ENCODE peak calls at places on chromosomes 16 and 17, in seven cellular contexts. J is PC-3, N is cardiac muscle cell, K is heart left ventricle, M is body of pancreas, B is IMR-90, R is PC-9. I is an unnamed sample. For H3K27me3, the result is how much of the 10 kb centered on the place peaks cover.

GRCh38 chr16:22787456-22788189 is 26.3 kb upstream of the HS3ST2 start:
- DNase-seq in M (no peak), B (peak), J (peak), K (no peak), N (no peak), R (peak), I (peak)

GRCh38 chr17:32445075-32445427 is 741 bp downstream of the PSMD11 start:
- DNase-seq in N (peak), B (peak), J (peak), K (peak), R (peak), M (peak), I (peak)

GRCh38 chr17:77572065-77572601 is 386.4 kb upstream of the TNRC6C start:
- DNase-seq in K (no peak), J (no peak), N (no peak), B (no peak), M (no peak), R (no peak), I (no peak)

GRCh38 chr17:28145348-28145747 is 102.9 kb downstream of the NLK start:
- DNase-seq in J (peak), M (no peak), N (no peak), R (no peak), K (no peak), B (peak), I (peak)

GRCh38 chr17:6940186-6940649 is 55.6 kb upstream of the ALOX12 start:
- DNase-seq in R (no peak), B (no peak), N (no peak), J (no peak), M (no peak), K (no peak), I (no peak)

GRCh38 chr16:88715312-88716190 is 9.2 kb downstream of the CTU2 start:
- DNase-seq in J (no peak), M (no peak), K (no peak), B (no peak), R (no peak), N (no peak), I (no peak)

GRCh38 chr16:10641555-10641952 is 53.2 kb downstream of the TEKT5 start:
- DNase-seq in K (no peak), N (no peak), M (no peak), J (no peak), B (no peak), R (no peak), I (no peak)

GRCh38 chr16:30004424-30004776 is 6.4 kb downstream of the DOC2A start:
- DNase-seq in M (no peak), R (no peak), K (peak), B (no peak), J (no peak), N (no peak), I (no peak)

GRCh38 chr17:81821603-81822311 is 11.3 kb downstream of the MCRIP1 start:
- DNase-seq in J (peak), B (peak), R (no peak), M (peak), K (peak), N (peak), I (peak)

GRCh38 chr17:74455025-74455585 is 11.3 kb upstream of the CD300A start:
- DNase-seq in N (no peak), B (no peak), K (peak), J (no peak), M (no peak), R (no peak), I (no peak)

GRCh38 chr16:69930117-69930776 is 20.9 kb upstream of the CLEC18A start:
- DNase-seq in R (no peak), B (peak), J (peak), N (peak), K (peak), M (peak), I (peak)

GRCh38 chr17:7997186-7997585 is 5.2 kb upstream of the GUCY2D start:
- DNase-seq in B (peak), R (peak), N (peak), M (peak), J (peak), K (peak), I (no peak)

GRCh38 chr16:24800586-24800985 is 45.2 kb upstream of the SLC5A11 start:
- DNase-seq in K (no peak), B (peak), N (peak), R (no peak), M (no peak), J (peak), I (peak)

GRCh38 chr16:74700206-74701040 is at the start of gene MLKL:
- DNase-seq in N (peak), R (peak), B (peak), K (peak), J (peak), M (peak), I (no peak)

GRCh38 chr16:83953796-83954576 is 946 bp downstream of the OSGIN1 start:
- DNase-seq in R (peak), K (no peak), N (peak), J (peak), M (peak), B (peak), I (no peak)

GRCh38 chr16:28182183-28182582 is 29.6 kb downstream of the XPO6 start:
- DNase-seq in K (no peak), N (no peak), J (no peak), R (no peak), B (peak), M (no peak), I (no peak)

GRCh38 chr17:12808723-12809122 is 19.4 kb downstream of the ARHGAP44 start:
- DNase-seq in M (no peak), N (no peak), J (no peak), K (no peak), R (no peak), B (no peak), I (no peak)

GRCh38 chr17:47742319-47743181 is 9.5 kb downstream of the TBX21 start:
- DNase-seq in M (no peak), R (no peak), J (peak), K (no peak), N (peak), B (no peak), I (no peak)

GRCh38 chr16:29012913-29013641 is 28.2 kb downstream of the LAT start:
- DNase-seq in K (no peak), M (no peak), N (no peak), B (peak), R (peak), J (no peak), I (peak)

DNA sequence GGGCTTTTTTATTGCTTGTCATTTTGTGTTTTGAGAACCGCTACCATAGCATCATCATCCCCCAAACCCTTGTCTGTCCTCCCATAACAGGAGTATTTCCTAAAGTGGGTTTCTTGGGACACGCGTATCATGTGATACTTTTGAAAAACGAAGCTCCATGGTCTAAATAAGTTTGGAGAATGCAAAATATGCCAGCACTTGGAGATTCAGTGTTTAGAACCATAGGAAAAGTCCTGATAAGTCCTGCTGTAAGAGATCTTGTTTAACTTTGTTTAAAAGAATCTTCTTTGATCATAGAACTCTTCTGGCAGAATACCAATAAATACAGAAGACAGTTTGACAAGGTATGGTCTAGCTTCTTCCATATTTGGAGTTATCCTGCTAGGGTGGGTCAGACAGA is 59.3 kb downstream of the NKD1 start:
- DNase-seq in R (no peak), B (no peak), J (no peak), K (no peak), M (no peak), N (no peak), I (no peak)
- H3K27ac ChIP-seq in R (no peak), B (no peak), J (no peak), K (no peak), M (no peak), N (no peak), I (no peak)

DNA sequence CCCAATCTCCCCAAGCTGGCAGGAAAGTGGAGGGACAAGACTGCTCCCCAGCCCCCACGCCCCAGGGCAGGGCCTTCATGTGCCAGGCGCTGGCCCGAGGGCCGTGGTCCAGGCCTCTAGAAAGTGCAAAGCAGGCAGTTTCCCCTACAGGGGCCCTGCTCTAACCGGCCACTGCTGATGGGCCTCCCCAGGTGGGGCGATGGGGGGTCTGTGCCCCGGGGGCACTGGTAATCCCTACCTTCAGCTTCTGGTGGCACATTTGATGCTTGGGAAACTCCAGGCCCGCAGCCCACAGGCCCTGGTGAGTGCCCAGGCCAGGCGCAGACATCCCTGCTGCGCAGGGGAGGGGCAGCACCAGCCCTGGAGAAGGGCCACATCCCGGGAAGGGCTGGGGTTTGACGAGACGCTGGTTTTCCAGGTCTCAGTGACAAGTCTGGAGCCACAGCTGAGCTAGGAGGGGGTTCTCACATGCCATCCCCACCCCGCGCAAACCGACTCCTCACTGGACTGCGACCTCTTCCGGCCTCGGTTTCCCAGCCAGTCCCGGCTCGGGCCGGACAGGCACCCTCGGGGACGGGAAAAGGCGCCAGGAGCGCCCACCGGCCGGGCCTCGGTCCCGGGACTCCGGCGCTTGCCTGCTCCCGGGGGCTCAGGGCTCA is 1.6 kb downstream of the DOC2B start:
- DNase-seq in R (no peak), K (peak), J (no peak), M (peak), N (no peak), B (no peak), I (no peak)
- H3K27me3 ChIP-seq in R (under half), K (under half), J (under half), M (under half), N (half or more), B (half or more), I (half or more)

GRCh38 chr17:20266806-20267458 is 200.4 kb downstream of the LGALS9B start:
- DNase-seq in M (no peak), R (no peak), J (no peak), N (peak), K (no peak), B (peak), I (peak)
- H3K27ac ChIP-seq in M (no peak), R (no peak), J (no peak), N (no peak), K (no peak), B (no peak), I (peak)

DNA sequence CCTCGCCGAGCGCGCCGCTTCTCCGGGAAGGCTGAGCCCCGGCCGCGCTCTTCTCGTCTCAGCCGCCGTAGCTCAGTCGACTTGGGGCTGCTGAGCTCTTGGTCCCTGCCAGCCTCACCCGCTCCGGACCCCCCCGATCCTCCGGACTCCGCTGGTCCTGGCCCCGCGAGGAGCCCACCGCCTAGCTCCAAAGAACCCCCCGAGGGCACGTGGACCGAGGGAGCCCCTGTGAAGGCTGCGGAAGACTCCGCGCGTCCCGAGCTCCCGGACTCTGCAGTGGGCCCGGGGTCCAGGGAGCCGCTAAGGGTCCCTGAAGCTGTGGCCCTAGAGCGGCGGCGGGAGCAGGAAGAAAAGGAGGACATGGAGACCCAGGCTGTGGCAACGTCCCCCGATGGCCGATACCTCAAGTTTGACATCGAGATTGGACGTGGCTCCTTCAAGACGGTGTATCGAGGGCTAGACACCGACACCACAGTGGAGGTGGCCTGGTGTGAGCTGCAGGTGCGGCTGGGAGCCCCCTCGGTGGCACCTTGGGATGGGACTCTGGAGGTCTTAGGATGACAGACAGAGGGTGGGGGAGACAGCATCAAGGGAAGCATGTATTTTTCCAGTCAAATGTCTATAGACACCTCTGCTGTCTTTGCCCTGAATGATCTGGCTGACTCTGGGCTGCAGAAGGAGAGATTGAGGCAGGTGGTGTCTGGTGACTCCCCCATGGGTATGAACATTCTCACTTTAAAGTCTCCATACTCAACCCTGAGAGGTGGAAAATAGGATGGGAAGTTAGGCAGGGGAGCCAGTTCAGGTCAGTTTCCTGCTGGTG is 617 bp downstream of the WNK4 start:
- DNase-seq in N (peak), M (no peak), J (no peak), K (no peak), B (no peak), R (no peak), I (no peak)
- H3K27me3 ChIP-seq in N (under half), M (under half), J (under half), K (half or more), B (under half), R (under half), I (under half)

GRCh38 chr16:8958344-8958808 is 5.3 kb downstream of the USP7 start:
- DNase-seq in K (peak), M (no peak), R (no peak), J (peak), N (no peak), B (peak), I (no peak)
- H3K27ac ChIP-seq in K (peak), M (peak), R (no peak), J (no peak), N (no peak), B (peak), I (no peak)

DNA sequence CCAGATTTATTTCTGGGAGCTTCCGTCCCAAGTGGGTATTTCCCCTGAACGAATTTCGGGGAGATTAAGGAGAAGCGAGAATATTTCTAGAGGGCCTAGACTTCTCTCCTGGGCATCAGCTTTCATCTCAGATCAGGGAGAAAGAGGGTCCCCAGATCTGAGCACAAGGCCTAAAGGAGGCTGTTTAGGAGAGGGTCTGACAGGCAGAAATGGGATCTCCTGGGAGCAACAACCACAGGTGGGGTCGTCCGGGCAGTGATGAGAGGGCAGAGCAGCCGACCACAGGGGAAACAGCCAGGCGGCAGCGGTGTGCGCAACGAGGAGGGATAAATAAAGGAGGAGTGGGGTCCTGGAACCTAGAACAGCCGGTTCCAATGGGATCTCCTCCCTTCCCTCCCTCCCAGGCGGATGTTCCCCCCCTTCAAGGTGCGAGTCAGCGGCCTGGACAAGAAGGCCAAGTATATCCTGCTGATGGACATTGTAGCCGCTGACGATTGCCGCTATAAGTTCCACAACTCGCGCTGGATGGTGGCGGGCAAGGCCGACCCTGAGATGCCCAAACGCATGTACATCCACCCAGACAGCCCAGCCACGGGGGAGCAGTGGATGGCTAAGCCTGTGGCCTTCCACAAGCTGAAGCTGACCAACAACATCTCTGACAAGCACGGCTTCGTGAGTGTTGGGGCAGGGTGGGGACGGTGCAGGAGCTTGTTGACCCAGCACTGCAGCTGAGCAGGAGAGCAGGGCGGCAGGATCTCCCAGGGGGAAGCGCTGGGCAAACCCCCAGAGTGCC is 1.8 kb downstream of the TBX2 start:
- DNase-seq in J (no peak), N (peak), K (peak), M (no peak), B (peak), R (no peak), I (no peak)
- H3K27me3 ChIP-seq in J (under half), N (half or more), K (half or more), M (under half), B (under half), R (under half), I (half or more)

DNA sequence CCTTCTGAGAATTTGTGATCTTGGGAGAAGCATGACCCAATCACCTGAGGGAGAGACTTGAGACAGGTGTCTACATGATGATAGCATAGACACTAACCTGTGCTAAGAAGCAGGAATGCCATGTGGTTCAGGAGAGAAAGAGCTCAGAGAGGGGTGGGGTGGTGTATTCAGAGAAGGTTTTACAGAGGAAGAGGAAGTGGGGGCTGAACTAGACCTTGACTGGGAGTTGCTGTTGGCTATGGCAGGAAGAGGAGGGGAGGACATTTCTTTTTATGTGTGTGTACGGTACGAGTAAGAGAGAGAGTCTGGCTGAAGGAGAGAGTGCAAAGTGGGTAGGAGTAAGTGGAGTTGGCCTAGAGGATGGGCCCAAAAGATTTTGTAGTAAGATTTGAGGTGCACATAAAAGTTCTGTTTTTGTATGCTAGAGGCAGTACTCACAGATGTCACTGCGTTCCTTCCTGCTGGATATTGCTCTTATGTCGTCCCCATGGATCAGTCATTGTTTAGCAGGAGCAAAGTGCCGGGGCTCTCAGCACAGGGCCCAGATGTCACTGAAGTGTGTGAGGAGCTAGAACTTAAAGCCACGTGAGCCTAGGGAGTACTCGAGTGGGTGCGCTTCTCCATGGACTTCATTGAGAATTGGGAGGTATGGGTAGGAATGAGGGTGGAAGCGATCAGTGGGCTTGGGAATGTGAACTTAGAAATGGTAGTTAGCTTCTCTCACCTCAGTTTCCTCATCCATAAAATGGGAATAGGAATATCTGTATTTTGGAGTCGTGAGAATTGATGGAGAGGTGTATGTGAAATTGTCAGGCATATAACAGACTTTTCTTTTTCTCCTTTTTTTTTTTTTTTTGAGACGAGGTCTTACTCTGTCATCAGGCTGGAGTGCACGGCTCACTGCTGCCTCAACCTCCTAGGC is 22.1 kb downstream of the SLC7A6 start:
- DNase-seq in J (no peak), B (no peak), R (no peak), N (no peak), K (no peak), M (no peak), I (no peak)
- H3K27ac ChIP-seq in J (no peak), B (no peak), R (no peak), N (no peak), K (peak), M (no peak), I (no peak)

GRCh38 chr17:49977463-49978389 is 8.7 kb downstream of the DLX4 start:
- DNase-seq in N (no peak), R (no peak), B (no peak), K (no peak), J (no peak), M (no peak), I (peak)

GRCh38 chr17:49978501-49978900 is 9.5 kb downstream of the DLX4 start:
- DNase-seq in M (no peak), N (no peak), K (no peak), B (no peak), J (no peak), R (no peak), I (no peak)

GRCh38 chr17:49976828-49977202 is 7.8 kb downstream of the DLX4 start:
- DNase-seq in B (no peak), N (no peak), R (no peak), J (no peak), K (no peak), M (no peak), I (no peak)

GRCh38 chr17:49980703-49981197 is 11.8 kb downstream of the DLX4 start:
- DNase-seq in B (no peak), J (no peak), R (no peak), K (no peak), M (no peak), N (peak), I (peak)

GRCh38 chr17:49979748-49980479 is 10.9 kb downstream of the DLX4 start:
- DNase-seq in R (no peak), M (no peak), B (no peak), K (no peak), J (no peak), N (no peak), I (peak)
- H3K27me3 ChIP-seq in R (under half), M (under half), B (half or more), K (under half), J (under half), N (under half), I (under half)

DNA sequence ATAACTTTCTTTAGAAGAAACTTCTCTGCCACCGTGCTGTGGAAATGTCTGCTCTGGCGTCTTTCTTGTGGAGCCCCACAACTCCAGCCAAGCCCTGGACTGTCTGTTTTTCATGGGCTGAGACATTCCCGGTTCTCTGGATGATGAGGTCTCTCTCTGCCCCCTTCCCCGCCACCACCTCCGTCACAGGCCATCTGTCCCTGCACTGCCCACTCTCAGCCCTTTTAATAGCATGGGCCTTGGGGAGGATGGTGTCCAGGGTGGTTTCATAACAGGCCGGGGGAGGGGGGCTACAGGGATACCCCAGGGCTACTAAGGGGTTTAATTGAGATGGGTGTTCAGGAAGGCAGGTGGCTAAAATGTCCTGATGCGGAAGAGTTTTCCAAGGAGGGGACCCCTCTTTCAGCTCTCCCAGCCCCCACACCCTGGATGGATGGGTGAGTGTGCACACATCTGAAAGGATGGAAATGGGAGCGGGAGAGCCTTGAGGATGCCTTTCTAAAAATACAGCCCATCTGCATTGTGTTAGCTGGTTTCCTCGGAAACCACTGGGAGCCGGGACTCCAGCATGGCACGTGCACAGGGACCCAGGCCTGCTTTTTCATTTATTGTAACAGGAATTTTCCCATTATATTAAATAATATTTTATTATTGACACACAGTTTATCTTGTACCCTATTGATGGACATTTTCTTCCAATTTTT is 14.6 kb upstream of the NDRG4 start:
- DNase-seq in R (no peak), B (no peak), J (no peak), K (no peak), M (no peak), N (peak), I (no peak)
- H3K27ac ChIP-seq in R (no peak), B (no peak), J (no peak), K (no peak), M (no peak), N (peak), I (no peak)

I was measured in foreskin keratinocyte.